ENCODE peak calls at places on chromosomes 7 and 10, in five cellular contexts. B, R, P, T and H are unnamed samples. For H3K9me3 and H3K27me3, the result is how much of the 10 kb centered on the place peaks cover.

GRCh38 chr7:105776986-105777910 is 99.2 kb downstream of the ATXN7L1 start:
- DNase-seq in B (no peak), R (no peak), P (no peak), T (no peak), H (no peak)

GRCh38 chr7:24669971-24670591 is 87.2 kb downstream of the GSDME start:
- DNase-seq in B (no peak), R (no peak), P (no peak), T (no peak), H (no peak)

GRCh38 chr7:21912931-21913780 is 32.5 kb downstream of the CDCA7L start:
- DNase-seq in B (no peak), R (no peak), P (no peak), T (no peak), H (no peak)

GRCh38 chr7:129642871-129643515 is 31.5 kb downstream of the NRF1 start:
- DNase-seq in B (no peak), R (no peak), P (no peak), T (no peak), H (no peak)

GRCh38 chr10:99964791-99965190 is 45.0 kb downstream of the DNMBP start:
- DNase-seq in B (no peak), R (peak), P (no peak), T (no peak), H (no peak)

GRCh38 chr7:131284702-131285419 is 42.8 kb upstream of the MKLN1 start:
- DNase-seq in B (peak), R (no peak), P (peak), T (no peak), H (peak)

GRCh38 chr10:103699611-103700435 is 155.6 kb downstream of the SH3PXD2A start:
- DNase-seq in B (no peak), R (no peak), P (no peak), T (no peak), H (no peak)

GRCh38 chr10:79380125-79380917 is 33.1 kb downstream of the PPIF start:
- DNase-seq in B (no peak), R (no peak), P (peak), T (peak), H (no peak)

GRCh38 chr10:6014241-6014761 is 37.0 kb upstream of the IL15RA start:
- DNase-seq in B (peak), R (peak), P (no peak), T (peak), H (no peak)

GRCh38 chr7:3592438-3593134 is 291.5 kb downstream of the SDK1 start:
- DNase-seq in B (no peak), R (no peak), P (no peak), T (no peak), H (no peak)

GRCh38 chr10:95254629-95255028 is 36.2 kb downstream of the PDLIM1 start:
- DNase-seq in B (no peak), R (no peak), P (no peak), T (no peak), H (no peak)

GRCh38 chr7:22470981-22471380 is 29.0 kb downstream of the STEAP1B start:
- DNase-seq in B (no peak), R (no peak), P (no peak), T (no peak), H (no peak)

GRCh38 chr10:12638103-12638502 is 288.8 kb downstream of the CAMK1D start:
- DNase-seq in B (no peak), R (peak), P (no peak), T (no peak), H (no peak)

GRCh38 chr10:96651998-96652431 is 65.2 kb upstream of the TM9SF3 start:
- DNase-seq in B (no peak), R (no peak), P (no peak), T (no peak), H (no peak)

GRCh38 chr10:33807527-33808377 is 473.3 kb upstream of the NRP1 start:
- DNase-seq in B (no peak), R (no peak), P (no peak), T (no peak), H (no peak)

GRCh38 chr10:77392851-77393250 is 244.8 kb downstream of the KCNMA1 start:
- DNase-seq in B (peak), R (no peak), P (peak), T (no peak), H (no peak)

GRCh38 chr7:38411404-38411803 is 138.0 kb upstream of the TARP start:
- DNase-seq in B (no peak), R (peak), P (no peak), T (peak), H (no peak)

GRCh38 chr10:32146166-32146565 is 89.9 kb upstream of the KIF5B start:
- DNase-seq in B (no peak), R (no peak), P (no peak), T (no peak), H (no peak)

DNA sequence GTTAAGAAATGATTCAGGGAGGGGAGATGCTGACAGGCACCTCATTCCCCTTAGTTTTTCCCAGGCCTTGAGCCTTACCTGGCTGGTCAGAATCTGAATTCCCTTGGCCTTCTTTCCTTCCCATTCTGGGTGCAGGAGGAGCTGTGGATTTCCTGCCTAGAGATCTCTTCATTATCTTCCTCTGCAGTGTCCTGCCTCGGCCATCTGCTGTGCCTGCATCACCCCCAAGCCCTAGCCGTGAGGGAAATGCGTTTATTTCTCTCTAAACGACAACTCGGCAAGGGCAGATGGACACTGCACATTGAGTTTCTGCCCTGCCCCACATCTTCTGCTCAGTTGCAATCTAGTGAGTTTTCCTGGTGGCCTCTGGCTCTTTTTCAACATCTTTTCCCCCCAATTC is 26.7 kb downstream of the ZCWPW1 start:
- DNase-seq in B (no peak), R (no peak), P (no peak), T (no peak), H (no peak)
- TF ChIP-seq CTCF in B (no peak), R (no peak), P (no peak), T (no peak), H (no peak)

DNA sequence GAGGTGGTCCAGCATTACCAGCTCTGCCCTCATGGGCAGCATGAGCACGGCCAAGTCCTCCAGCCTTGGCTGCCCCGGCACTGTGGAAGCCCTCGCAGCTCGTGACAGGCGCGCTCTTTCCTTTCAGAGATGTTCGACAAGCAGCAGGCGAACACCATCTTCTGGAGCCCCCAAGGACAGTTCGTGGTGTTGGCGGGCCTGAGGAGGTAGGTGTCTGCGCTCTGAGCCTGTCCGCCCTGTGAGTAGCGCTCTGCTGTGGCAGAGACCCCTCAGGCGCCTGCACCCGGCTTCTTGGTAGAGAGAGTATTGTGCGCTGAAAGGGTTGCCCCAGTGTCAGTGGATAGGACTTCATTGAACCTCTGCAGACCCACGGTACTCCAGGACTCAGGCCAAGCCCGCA is 19.8 kb downstream of the EIF3B start:
- DNase-seq in B (no peak), R (no peak), P (no peak), T (no peak), H (no peak)
- H3K9me3 ChIP-seq in B (under half), R (under half), P (under half), T (under half), H (under half)

DNA sequence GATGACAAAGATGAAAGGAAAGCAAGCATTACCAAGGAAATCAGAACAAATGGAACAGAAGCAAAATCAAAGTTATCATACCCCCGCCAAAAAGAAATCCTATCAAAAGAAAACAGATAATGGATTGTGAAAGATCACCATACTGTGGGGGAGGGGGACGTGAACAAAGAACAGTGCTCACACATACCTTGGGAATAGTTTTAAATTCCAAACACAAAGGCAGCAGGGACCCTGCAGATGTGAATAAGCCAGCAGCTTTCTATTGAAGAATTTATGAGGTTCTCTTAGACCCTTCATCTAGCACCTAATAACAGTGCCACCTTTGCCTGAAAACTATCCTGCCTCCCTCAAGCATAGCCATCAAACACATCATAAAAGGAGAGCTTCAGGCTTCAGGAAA is 94.0 kb downstream of the AKR1D1 start:
- DNase-seq in B (no peak), R (peak), P (no peak), T (peak), H (no peak)
- H3K27me3 ChIP-seq in B (under half), R (under half), P (under half), T (under half), H (under half)

GRCh38 chr10:116486774-116487448 is 58.8 kb upstream of the PNLIP start:
- DNase-seq in B (no peak), R (no peak), P (no peak), T (peak), H (no peak)

GRCh38 chr10:116490028-116490662 is 55.6 kb upstream of the PNLIP start:
- DNase-seq in B (no peak), R (no peak), P (no peak), T (no peak), H (no peak)
- TF ChIP-seq CTCF in B (no peak), R (peak), P (peak), T (peak), H (peak)

GRCh38 chr10:75999515-76000209 is 568.2 kb downstream of the LRMDA start:
- DNase-seq in B (no peak), R (no peak), P (no peak), T (no peak), H (no peak)
- H3K9me3 ChIP-seq in B (under half), R (under half), P (under half), T (under half), H (under half)

GRCh38 chr7:155371884-155372781 is 74.5 kb downstream of the INSIG1 start:
- DNase-seq in B (no peak), R (no peak), P (peak), T (peak), H (peak)
- H3K27me3 ChIP-seq in B (under half), R (under half), P (half or more), T (half or more), H (half or more)

GRCh38 chr10:61663466-61663865 is 737 bp downstream of the CABCOCO1 start:
- DNase-seq in B (no peak), R (no peak), P (no peak), T (no peak), H (no peak)

GRCh38 chr10:61664985-61665384 is 2.3 kb downstream of the CABCOCO1 start:
- DNase-seq in B (no peak), R (no peak), P (no peak), T (no peak), H (no peak)

DNA sequence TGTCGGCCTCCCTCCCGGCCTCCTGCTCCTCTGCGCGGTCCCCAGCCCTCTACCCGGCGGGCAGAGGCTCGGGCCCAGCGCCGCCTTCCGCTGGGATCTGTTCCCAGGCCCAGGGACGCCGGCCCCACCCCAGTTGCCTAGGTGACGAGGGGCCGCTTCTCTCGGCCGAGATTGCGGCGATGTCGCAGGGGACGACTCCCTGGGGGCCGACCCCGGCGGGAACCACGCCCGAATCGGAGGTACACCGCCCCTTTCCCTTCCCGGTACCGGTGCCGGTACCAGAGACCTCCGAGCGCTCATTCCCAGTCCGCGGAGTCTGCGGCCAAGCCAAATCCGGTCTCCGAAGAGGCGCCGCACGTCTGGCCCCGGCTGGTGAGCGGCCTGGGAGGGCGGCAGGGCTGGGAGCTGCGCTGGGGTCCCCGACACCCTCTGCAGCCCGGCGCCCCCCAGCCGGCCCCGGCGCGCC is at the start of gene CABCOCO1:
- DNase-seq in B (no peak), R (peak), P (peak), T (peak), H (peak)
- TF ChIP-seq CTCF in B (no peak), R (peak), P (peak), T (peak), H (peak)

GRCh38 chr10:42513921-42514320 is 124.4 kb downstream of the ZNF33B start:
- DNase-seq in B (no peak), R (no peak), P (no peak), T (no peak), H (no peak)

GRCh38 chr10:42523098-42523497 is 115.3 kb downstream of the ZNF33B start:
- DNase-seq in B (no peak), R (no peak), P (no peak), T (no peak), H (no peak)

GRCh38 chr10:42519761-42520460 is 118.5 kb downstream of the ZNF33B start:
- DNase-seq in B (no peak), R (no peak), P (no peak), T (no peak), H (no peak)

GRCh38 chr10:42519079-42519478 is 119.3 kb downstream of the ZNF33B start:
- DNase-seq in B (no peak), R (no peak), P (no peak), T (no peak), H (no peak)
- H3K9me3 ChIP-seq in B (half or more), R (half or more), P (half or more), T (half or more), H (half or more)

GRCh38 chr10:48722153-48722861 is 37.6 kb downstream of the WDFY4 start:
- DNase-seq in B (no peak), R (no peak), P (no peak), T (peak), H (no peak)

GRCh38 chr10:48727866-48728265 is 43.2 kb downstream of the WDFY4 start:
- DNase-seq in B (no peak), R (no peak), P (no peak), T (peak), H (no peak)

GRCh38 chr10:48725708-48726107 is 41.0 kb downstream of the WDFY4 start:
- DNase-seq in B (no peak), R (no peak), P (no peak), T (no peak), H (no peak)

GRCh38 chr10:48729222-48729621 is 44.5 kb downstream of the WDFY4 start:
- DNase-seq in B (no peak), R (no peak), P (no peak), T (peak), H (no peak)

GRCh38 chr10:48724127-48724526 is 39.5 kb downstream of the WDFY4 start:
- DNase-seq in B (no peak), R (no peak), P (no peak), T (no peak), H (no peak)
- H3K27me3 ChIP-seq in B (under half), R (under half), P (under half), T (under half), H (under half)